ENCODE peak calls at places on chromosomes 11 and 22, in eight cellular contexts. L is cardiac fibroblast, X is HFFc6, W is astrocyte of the spinal cord, U is GM10248, T is epithelial cell of esophagus, C is gastrocnemius medialis, M is GM20000. Q is an unnamed sample.

GRCh38 chr11:113613619-113614018 is 92.5 kb downstream of the TMPRSS5 start:
- DNase-seq in L (no peak), X (no peak), W (no peak), U (no peak), T (no peak), C (no peak), M (peak; percentile 15), Q (no peak)

GRCh38 chr22:48919851-48920589 is 907.7 kb downstream of the BRD1 start:
- DNase-seq in L (no peak), X (no peak), W (no peak), U (no peak), T (no peak), C (no peak), M (no peak), Q (no peak)

GRCh38 chr22:49197500-49197899 is 630.2 kb downstream of the BRD1 start:
- DNase-seq in L (no peak), X (no peak), W (no peak), U (no peak), T (no peak), C (no peak), M (no peak), Q (peak; percentile 85)

GRCh38 chr11:32015435-32015834 is 75.4 kb upstream of the RCN1 start:
- DNase-seq in L (no peak), X (no peak), W (no peak), U (no peak), T (no peak), C (no peak), M (no peak), Q (no peak)

GRCh38 chr11:130241697-130242096 is 73.0 kb downstream of the ZBTB44 start:
- DNase-seq in L (no peak), X (no peak), W (no peak), U (no peak), T (no peak), C (no peak), M (no peak), Q (no peak)

GRCh38 chr22:45823331-45823730 is 151.7 kb downstream of the ATXN10 start:
- DNase-seq in L (no peak), X (no peak), W (no peak), U (no peak), T (no peak), C (no peak), M (no peak), Q (no peak)

GRCh38 chr11:61797263-61797944 is 4.7 kb downstream of the FEN1 start:
- DNase-seq in L (peak; percentile 92), X (peak; percentile 77), W (peak; percentile 86), U (peak; percentile 73), T (peak; percentile 86), C (peak; percentile 41), M (peak; percentile 69), Q (peak; percentile 5)

GRCh38 chr11:9880657-9881056 is 216.8 kb downstream of the SWAP70 start:
- DNase-seq in L (no peak), X (no peak), W (no peak), U (no peak), T (no peak), C (no peak), M (no peak), Q (no peak)

GRCh38 chr11:123174196-123175183 is 20.6 kb downstream of the CLMP start:
- DNase-seq in L (peak; percentile 97), X (peak; percentile 97), W (peak; percentile 92), U (no peak), T (peak; percentile 92), C (peak; percentile 49), M (no peak), Q (no peak)

GRCh38 chr11:83156996-83157754 is at the start of gene PCF11:
- DNase-seq in L (peak; percentile 100), X (no peak), W (no peak), U (peak; percentile 96), T (no peak), C (no peak), M (peak; percentile 92), Q (no peak)

GRCh38 chr11:134660416-134660815 is 248.4 kb upstream of the B3GAT1 start:
- DNase-seq in L (no peak), X (no peak), W (no peak), U (no peak), T (no peak), C (no peak), M (no peak), Q (no peak)

GRCh38 chr11:64553554-64554201 is 37.3 kb upstream of the SLC22A12 start:
- DNase-seq in L (peak; percentile 66), X (peak; percentile 27), W (peak; percentile 42), U (peak; percentile 71), T (peak; percentile 48), C (no peak), M (peak; percentile 77), Q (peak; percentile 64)

GRCh38 chr11:2802389-2803185 is 83.0 kb downstream of the CDKN1C start:
- DNase-seq in L (no peak), X (no peak), W (no peak), U (no peak), T (no peak), C (peak; percentile 1), M (no peak), Q (peak; percentile 67)

GRCh38 chr11:10304495-10305261 is at the start of gene ADM:
- DNase-seq in L (peak; percentile 96), X (peak; percentile 97), W (peak; percentile 96), U (peak; percentile 71), T (peak; percentile 88), C (peak; percentile 78), M (peak; percentile 73), Q (peak; percentile 94)

GRCh38 chr11:70415176-70415575 is 16.8 kb downstream of the CTTN start:
- DNase-seq in L (peak; percentile 89), X (peak; percentile 94), W (peak; percentile 86), U (no peak), T (no peak), C (no peak), M (no peak), Q (no peak)

GRCh38 chr11:87926250-87926970 is 248.8 kb downstream of the RAB38 start:
- DNase-seq in L (peak; percentile 70), X (peak; percentile 68), W (peak; percentile 63), U (no peak), T (peak; percentile 96), C (no peak), M (no peak), Q (no peak)

DNA sequence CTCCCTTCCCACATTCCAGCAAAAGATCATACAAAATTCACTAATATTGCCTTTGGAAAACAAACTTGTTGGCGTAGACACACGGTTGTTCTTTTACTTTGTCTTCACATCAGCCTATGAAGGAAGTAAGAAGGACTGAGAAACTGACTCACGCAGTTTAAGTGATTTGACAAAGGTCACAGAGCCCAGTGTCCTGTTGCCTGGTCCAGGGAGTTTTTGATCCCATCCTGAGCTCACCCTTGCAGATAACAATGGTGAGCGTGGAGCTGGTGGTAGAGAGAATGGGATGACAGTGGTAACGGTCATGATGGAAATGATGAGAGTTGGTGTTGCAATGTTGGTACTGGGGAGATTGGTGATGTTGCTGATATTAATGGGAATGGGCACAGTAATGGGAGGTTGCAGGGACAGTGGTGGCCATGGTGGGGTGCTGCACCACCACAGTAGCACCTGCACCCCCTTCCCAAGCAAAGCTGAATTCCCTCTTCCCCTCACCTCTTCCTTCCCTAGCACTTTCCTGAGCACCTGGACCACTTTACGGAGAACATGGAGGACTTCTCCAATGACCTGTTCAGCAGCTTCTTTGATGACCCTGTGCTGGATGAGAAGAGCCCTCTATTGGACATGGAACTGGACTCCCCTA is 22.1 kb downstream of the CREB3L1 start:
- DNase-seq in L (peak; percentile 65), X (peak; percentile 56), W (no peak), U (no peak), T (no peak), C (no peak), M (no peak), Q (no peak)
- TF ChIP-seq CTCF in L (no peak), X (peak; percentile 48), W (no peak), U (no peak), T (no peak), C (no peak), M (no peak), Q (no peak)

DNA sequence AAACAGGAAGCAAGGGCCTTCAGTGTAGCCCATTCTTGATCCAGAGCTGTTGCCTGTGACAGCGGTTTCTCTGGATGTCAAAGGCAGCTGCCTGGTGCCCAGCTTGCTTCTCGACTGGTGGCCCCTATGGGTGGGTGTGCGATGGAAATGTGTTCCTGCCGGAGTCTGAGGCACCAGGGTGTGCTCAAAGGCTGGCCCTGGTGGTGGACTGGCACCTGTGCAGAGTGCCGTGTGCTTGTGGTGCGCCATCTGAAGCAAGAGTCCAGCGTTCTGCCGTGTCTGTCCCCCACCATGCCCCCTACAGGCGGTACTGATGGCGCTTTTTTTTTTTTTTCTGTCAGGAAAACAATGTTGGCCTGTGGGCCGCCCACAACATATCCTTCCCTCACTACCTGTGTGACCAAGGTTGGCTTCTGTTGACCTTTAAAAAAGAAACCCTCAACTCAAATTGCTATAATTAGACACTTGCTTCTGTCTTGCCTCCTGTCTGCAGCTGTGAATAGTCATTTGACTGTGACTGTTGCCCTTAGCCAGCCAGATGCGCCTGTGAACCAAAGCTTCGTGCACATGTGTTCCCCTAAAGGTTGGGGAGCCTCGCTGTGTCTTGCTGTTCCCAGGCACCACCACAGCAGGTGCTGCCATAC is 4.7 kb upstream of the RANBP1 start:
- DNase-seq in L (peak; percentile 42), X (peak; percentile 19), W (peak; percentile 19), U (peak; percentile 68), T (peak; percentile 32), C (no peak), M (peak; percentile 74), Q (peak; percentile 60)
- TF ChIP-seq CTCF in L (peak; percentile 46), X (peak; percentile 77), W (peak; percentile 55), U (no peak), T (peak; percentile 39), C (peak; percentile 6), M (peak; percentile 11), Q (peak; percentile 68)

GRCh38 chr11:20438637-20439036 is 51.1 kb downstream of the PRMT3 start:
- DNase-seq in L (no peak), X (no peak), W (no peak), U (no peak), T (no peak), C (no peak), M (no peak), Q (no peak)

GRCh38 chr11:20448838-20449237 is 61.3 kb downstream of the PRMT3 start:
- DNase-seq in L (no peak), X (no peak), W (no peak), U (no peak), T (no peak), C (no peak), M (no peak), Q (no peak)

GRCh38 chr11:20444537-20444936 is 57.0 kb downstream of the PRMT3 start:
- DNase-seq in L (no peak), X (no peak), W (no peak), U (no peak), T (peak; percentile 6), C (no peak), M (no peak), Q (no peak)

GRCh38 chr11:20443596-20443995 is 56.1 kb downstream of the PRMT3 start:
- DNase-seq in L (peak; percentile 50), X (peak; percentile 42), W (peak; percentile 38), U (no peak), T (peak; percentile 36), C (no peak), M (no peak), Q (no peak)
- TF ChIP-seq CTCF in L (peak; percentile 31), X (peak; percentile 68), W (peak; percentile 29), U (peak; percentile 30), T (peak; percentile 40), C (no peak), M (no peak), Q (peak; percentile 74)

DNA sequence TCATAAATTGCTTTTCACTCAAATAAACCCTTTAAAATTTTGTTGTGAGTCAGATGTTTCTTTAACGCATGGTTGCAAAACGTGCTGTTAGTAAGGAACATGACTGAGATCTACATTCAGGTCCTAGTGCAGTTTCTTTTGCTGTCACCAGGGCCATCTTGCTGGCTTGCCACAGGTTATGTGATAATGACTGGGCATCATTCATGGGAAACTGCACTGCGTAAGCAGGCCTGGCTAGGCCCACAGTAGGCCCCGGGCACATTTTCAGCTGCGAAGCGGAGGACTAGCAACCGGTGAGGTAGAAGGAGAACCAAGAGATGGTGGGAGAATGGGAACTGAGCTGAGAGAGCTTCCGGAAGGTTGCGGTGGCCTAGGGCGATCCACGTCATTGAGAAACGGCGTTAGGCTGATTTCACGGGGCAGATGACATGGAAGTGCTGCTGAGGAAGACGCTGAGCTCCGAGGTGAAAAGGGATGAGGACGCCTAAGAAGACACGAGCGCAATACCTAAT is 3.2 kb upstream of the KLHDC7B start:
- DNase-seq in L (peak; percentile 72), X (peak; percentile 35), W (no peak), U (peak; percentile 57), T (peak; percentile 85), C (no peak), M (peak; percentile 80), Q (no peak)
- TF ChIP-seq CTCF in L (peak; percentile 19), X (peak; percentile 49), W (no peak), U (no peak), T (peak; percentile 38), C (no peak), M (no peak), Q (no peak)